ENCODE peak calls at places on chromosome 14, in five cellular contexts. X, H, R, O and J are unnamed samples.

GRCh38 chr14:62015248-62015647 is 253.0 kb downstream of the SNAPC1 start:
- DNase-seq in X (no peak), H (no peak), R (no peak), O (no peak), J (no peak)

GRCh38 chr14:103736546-103737431 is 21.2 kb downstream of the ZFYVE21 start:
- DNase-seq in X (no peak), H (no peak), R (no peak), O (no peak), J (no peak)

GRCh38 chr14:26765768-26766550 is 168.1 kb upstream of the NOVA1 start:
- DNase-seq in X (peak), H (no peak), R (peak), O (no peak), J (no peak)

GRCh38 chr14:101953151-101953550 is 11.2 kb upstream of the DYNC1H1 start:
- DNase-seq in X (no peak), H (peak), R (no peak), O (no peak), J (no peak)

GRCh38 chr14:69574266-69574953 is at the start of gene CCDC177:
- DNase-seq in X (peak), H (peak), R (no peak), O (peak), J (peak)

GRCh38 chr14:105879867-105880561 is 353.6 kb downstream of the TMEM121 start:
- DNase-seq in X (no peak), H (no peak), R (no peak), O (no peak), J (no peak)

GRCh38 chr14:89349196-89350008 is 67.6 kb downstream of the FOXN3 start:
- DNase-seq in X (no peak), H (peak), R (no peak), O (no peak), J (no peak)

GRCh38 chr14:54805521-54806322 is 96.9 kb downstream of the GCH1 start:
- DNase-seq in X (peak), H (peak), R (peak), O (peak), J (peak)

GRCh38 chr14:106850913-106851825 is 1324.8 kb downstream of the TMEM121 start:
- DNase-seq in X (no peak), H (no peak), R (no peak), O (no peak), J (no peak)

GRCh38 chr14:47044841-47045240 is 393.3 kb upstream of the RPL10L start:
- DNase-seq in X (no peak), H (no peak), R (no peak), O (no peak), J (no peak)

GRCh38 chr14:60637490-60638452 is 11.5 kb downstream of the SIX1 start:
- DNase-seq in X (no peak), H (no peak), R (no peak), O (no peak), J (no peak)

GRCh38 chr14:51871846-51872245 is 11.4 kb downstream of the GNG2 start:
- DNase-seq in X (no peak), H (no peak), R (no peak), O (no peak), J (no peak)

GRCh38 chr14:72711936-72712335 is 182.0 kb downstream of the DPF3 start:
- DNase-seq in X (no peak), H (no peak), R (no peak), O (no peak), J (no peak)

GRCh38 chr14:75689012-75689411 is 28.0 kb downstream of the TTLL5 start:
- DNase-seq in X (no peak), H (no peak), R (peak), O (no peak), J (no peak)

GRCh38 chr14:75970989-75971388 is 10.8 kb downstream of the TGFB3 start:
- DNase-seq in X (no peak), H (no peak), R (no peak), O (no peak), J (no peak)

GRCh38 chr14:93984987-93985410 is 8.6 kb upstream of the ASB2 start:
- DNase-seq in X (peak), H (no peak), R (peak), O (no peak), J (no peak)

GRCh38 chr14:50311337-50311973 is 574 bp downstream of the L2HGDH start:
- DNase-seq in X (no peak), H (peak), R (no peak), O (no peak), J (no peak)

GRCh38 chr14:28542040-28542439 is 224.5 kb upstream of the FOXG1 start:
- DNase-seq in X (peak), H (no peak), R (no peak), O (no peak), J (no peak)

GRCh38 chr14:53011053-53011462 is 60.2 kb upstream of the FERMT2 start:
- DNase-seq in X (peak), H (no peak), R (peak), O (no peak), J (no peak)

GRCh38 chr14:28272270-28272669 is 494.3 kb upstream of the FOXG1 start:
- DNase-seq in X (no peak), H (no peak), R (no peak), O (no peak), J (no peak)

GRCh38 chr14:103846569-103847438 is 571 bp downstream of the PPP1R13B start:
- DNase-seq in X (peak), H (peak), R (no peak), O (no peak), J (no peak)

GRCh38 chr14:105069554-105069886 is 4.3 kb upstream of the GPR132 start:
- DNase-seq in X (no peak), H (no peak), R (no peak), O (no peak), J (no peak)

GRCh38 chr14:76950043-76951020 is 78.2 kb downstream of the IRF2BPL start:
- DNase-seq in X (no peak), H (no peak), R (no peak), O (no peak), J (no peak)

GRCh38 chr14:46580941-46581671 is 70.5 kb downstream of the RPL10L start:
- DNase-seq in X (peak), H (no peak), R (no peak), O (no peak), J (no peak)

GRCh38 chr14:100915582-100915981 is 12.1 kb upstream of the RTL1 start:
- DNase-seq in X (no peak), H (no peak), R (no peak), O (no peak), J (no peak)

GRCh38 chr14:90809530-90810312 is 6.5 kb downstream of the TTC7B start:
- DNase-seq in X (no peak), H (no peak), R (no peak), O (no peak), J (no peak)

GRCh38 chr14:38210168-38210567 is 2.5 kb downstream of the SSTR1 start:
- DNase-seq in X (no peak), H (no peak), R (no peak), O (no peak), J (no peak)

GRCh38 chr14:96682401-96682800 is 114.8 kb upstream of the VRK1 start:
- DNase-seq in X (no peak), H (no peak), R (no peak), O (no peak), J (no peak)

GRCh38 chr14:70822706-70823185 is 13.4 kb upstream of the MAP3K9 start:
- DNase-seq in X (no peak), H (peak), R (no peak), O (no peak), J (no peak)

GRCh38 chr14:102942069-102942468 is 19.6 kb downstream of the AMN start:
- DNase-seq in X (no peak), H (no peak), R (no peak), O (no peak), J (no peak)

GRCh38 chr14:105848570-105848969 is 322.2 kb downstream of the TMEM121 start:
- DNase-seq in X (no peak), H (no peak), R (no peak), O (no peak), J (no peak)

GRCh38 chr14:69657961-69658360 is 46.6 kb downstream of the SUSD6 start:
- DNase-seq in X (peak), H (no peak), R (no peak), O (no peak), J (no peak)

GRCh38 chr14:33465952-33466700 is 484.7 kb downstream of the EGLN3 start:
- DNase-seq in X (no peak), H (peak), R (no peak), O (no peak), J (no peak)

GRCh38 chr14:55715889-55716288 is 135.9 kb downstream of the KTN1 start:
- DNase-seq in X (no peak), H (no peak), R (peak), O (no peak), J (no peak)